ENCODE peak calls at places on chromosomes 2 and 18, in six cellular contexts. One of them, this sample, is unnamed.

GRCh38 chr2:217920879-217921603 is 81.8 kb downstream of the TNS1 start:
- DNase-seq in hippocampal formation: no peak
- DNase-seq in H7: peak; percentile 87
- DNase-seq in fibroblast of the aortic adventitia: peak; percentile 56
- DNase-seq in GM04504: no peak
- DNase-seq in cardiac fibroblast: peak; percentile 59
- DNase-seq in this sample: no peak

GRCh38 chr2:28956415-28956826 is 24.7 kb upstream of the TOGARAM2 start:
- DNase-seq in hippocampal formation: peak; percentile 7
- DNase-seq in H7: peak; percentile 67
- DNase-seq in fibroblast of the aortic adventitia: peak; percentile 44
- DNase-seq in GM04504: no peak
- DNase-seq in cardiac fibroblast: peak; percentile 34
- DNase-seq in this sample: no peak

GRCh38 chr2:20198001-20198400 is 26.9 kb downstream of the SDC1 start:
- DNase-seq in hippocampal formation: no peak
- DNase-seq in H7: no peak
- DNase-seq in fibroblast of the aortic adventitia: no peak
- DNase-seq in GM04504: no peak
- DNase-seq in cardiac fibroblast: no peak
- DNase-seq in this sample: no peak

GRCh38 chr2:143974262-143974661 is 545.7 kb downstream of the ZEB2 start:
- DNase-seq in hippocampal formation: no peak
- DNase-seq in H7: no peak
- DNase-seq in fibroblast of the aortic adventitia: peak; percentile 56
- DNase-seq in GM04504: no peak
- DNase-seq in cardiac fibroblast: peak; percentile 42
- DNase-seq in this sample: no peak

GRCh38 chr18:75183524-75183923 is 25.4 kb downstream of the PTGR3 start:
- DNase-seq in hippocampal formation: no peak
- DNase-seq in H7: no peak
- DNase-seq in fibroblast of the aortic adventitia: no peak
- DNase-seq in GM04504: no peak
- DNase-seq in cardiac fibroblast: no peak
- DNase-seq in this sample: no peak

GRCh38 chr2:217816396-217816869 is 186.4 kb downstream of the TNS1 start:
- DNase-seq in hippocampal formation: no peak
- DNase-seq in H7: no peak
- DNase-seq in fibroblast of the aortic adventitia: no peak
- DNase-seq in GM04504: peak; percentile 10
- DNase-seq in cardiac fibroblast: peak; percentile 68
- DNase-seq in this sample: no peak

GRCh38 chr2:215436705-215437570 is 1.1 kb upstream of the FN1 start:
- DNase-seq in hippocampal formation: no peak
- DNase-seq in H7: no peak
- DNase-seq in fibroblast of the aortic adventitia: peak; percentile 63
- DNase-seq in GM04504: no peak
- DNase-seq in cardiac fibroblast: peak; percentile 60
- DNase-seq in this sample: no peak

GRCh38 chr2:190216829-190217228 is 102.8 kb downstream of the HIBCH start:
- DNase-seq in hippocampal formation: no peak
- DNase-seq in H7: peak; percentile 25
- DNase-seq in fibroblast of the aortic adventitia: peak; percentile 17
- DNase-seq in GM04504: no peak
- DNase-seq in cardiac fibroblast: no peak
- DNase-seq in this sample: no peak

GRCh38 chr2:28835787-28836186 is 25.2 kb downstream of the SPDYA start:
- DNase-seq in hippocampal formation: no peak
- DNase-seq in H7: no peak
- DNase-seq in fibroblast of the aortic adventitia: peak; percentile 7
- DNase-seq in GM04504: no peak
- DNase-seq in cardiac fibroblast: peak; percentile 8
- DNase-seq in this sample: no peak

GRCh38 chr2:80363951-80364350 is 59.4 kb upstream of the LRRTM1 start:
- DNase-seq in hippocampal formation: no peak
- DNase-seq in H7: no peak
- DNase-seq in fibroblast of the aortic adventitia: no peak
- DNase-seq in GM04504: no peak
- DNase-seq in cardiac fibroblast: peak; percentile 5
- DNase-seq in this sample: no peak

GRCh38 chr2:174336403-174337336 is 1.9 kb downstream of the SP9 start:
- DNase-seq in hippocampal formation: no peak
- DNase-seq in H7: peak; percentile 91
- DNase-seq in fibroblast of the aortic adventitia: no peak
- DNase-seq in GM04504: peak; percentile 17
- DNase-seq in cardiac fibroblast: no peak
- DNase-seq in this sample: no peak

GRCh38 chr2:37617119-37617892 is 54.1 kb downstream of the CDC42EP3 start:
- DNase-seq in hippocampal formation: no peak
- DNase-seq in H7: no peak
- DNase-seq in fibroblast of the aortic adventitia: no peak
- DNase-seq in GM04504: no peak
- DNase-seq in cardiac fibroblast: no peak
- DNase-seq in this sample: no peak

GRCh38 chr18:8778386-8778785 is 73.0 kb downstream of the MTCL1 start:
- DNase-seq in hippocampal formation: no peak
- DNase-seq in H7: no peak
- DNase-seq in fibroblast of the aortic adventitia: no peak
- DNase-seq in GM04504: no peak
- DNase-seq in cardiac fibroblast: no peak
- DNase-seq in this sample: no peak

GRCh38 chr18:28003451-28003850 is 173.5 kb downstream of the CDH2 start:
- DNase-seq in hippocampal formation: no peak
- DNase-seq in H7: no peak
- DNase-seq in fibroblast of the aortic adventitia: peak; percentile 55
- DNase-seq in GM04504: peak; percentile 23
- DNase-seq in cardiac fibroblast: peak; percentile 47
- DNase-seq in this sample: no peak

GRCh38 chr2:156156580-156156979 is 175.9 kb downstream of the NR4A2 start:
- DNase-seq in hippocampal formation: no peak
- DNase-seq in H7: no peak
- DNase-seq in fibroblast of the aortic adventitia: no peak
- DNase-seq in GM04504: no peak
- DNase-seq in cardiac fibroblast: no peak
- DNase-seq in this sample: no peak

GRCh38 chr2:8538531-8538930 is 143.3 kb upstream of the ID2 start:
- DNase-seq in hippocampal formation: no peak
- DNase-seq in H7: no peak
- DNase-seq in fibroblast of the aortic adventitia: no peak
- DNase-seq in GM04504: no peak
- DNase-seq in cardiac fibroblast: no peak
- DNase-seq in this sample: no peak

GRCh38 chr18:9876867-9877654 is 8.7 kb upstream of the TXNDC2 start:
- DNase-seq in hippocampal formation: no peak
- DNase-seq in H7: no peak
- DNase-seq in fibroblast of the aortic adventitia: peak; percentile 100
- DNase-seq in GM04504: peak; percentile 63
- DNase-seq in cardiac fibroblast: peak; percentile 98
- DNase-seq in this sample: no peak

GRCh38 chr2:72989770-72990556 is 72.6 kb downstream of the EMX1 start:
- DNase-seq in hippocampal formation: no peak
- DNase-seq in H7: peak; percentile 43
- DNase-seq in fibroblast of the aortic adventitia: peak; percentile 16
- DNase-seq in GM04504: no peak
- DNase-seq in cardiac fibroblast: peak; percentile 42
- DNase-seq in this sample: no peak

GRCh38 chr18:74515620-74516231 is 18.6 kb upstream of the CNDP1 start:
- DNase-seq in hippocampal formation: no peak
- DNase-seq in H7: no peak
- DNase-seq in fibroblast of the aortic adventitia: no peak
- DNase-seq in GM04504: no peak
- DNase-seq in cardiac fibroblast: no peak
- DNase-seq in this sample: no peak

GRCh38 chr2:105544591-105545377 is 145.9 kb upstream of the FHL2 start:
- DNase-seq in hippocampal formation: no peak
- DNase-seq in H7: no peak
- DNase-seq in fibroblast of the aortic adventitia: no peak
- DNase-seq in GM04504: no peak
- DNase-seq in cardiac fibroblast: no peak
- DNase-seq in this sample: no peak

GRCh38 chr18:75261430-75262223 is 51.0 kb downstream of the TSHZ1 start:
- DNase-seq in hippocampal formation: no peak
- DNase-seq in H7: no peak
- DNase-seq in fibroblast of the aortic adventitia: no peak
- DNase-seq in GM04504: no peak
- DNase-seq in cardiac fibroblast: no peak
- DNase-seq in this sample: no peak

GRCh38 chr2:151359768-151360167 is 2.4 kb downstream of the TNFAIP6 start:
- DNase-seq in hippocampal formation: no peak
- DNase-seq in H7: no peak
- DNase-seq in fibroblast of the aortic adventitia: no peak
- DNase-seq in GM04504: no peak
- DNase-seq in cardiac fibroblast: no peak
- DNase-seq in this sample: no peak

GRCh38 chr2:226213717-226214116 is 585.9 kb downstream of the IRS1 start:
- DNase-seq in hippocampal formation: no peak
- DNase-seq in H7: no peak
- DNase-seq in fibroblast of the aortic adventitia: peak; percentile 90
- DNase-seq in GM04504: peak; percentile 68
- DNase-seq in cardiac fibroblast: peak; percentile 69
- DNase-seq in this sample: no peak

GRCh38 chr2:62505649-62506420 is at the start of gene TMEM17:
- DNase-seq in hippocampal formation: peak; percentile 94
- DNase-seq in H7: peak; percentile 93
- DNase-seq in fibroblast of the aortic adventitia: peak; percentile 92
- DNase-seq in GM04504: peak; percentile 87
- DNase-seq in cardiac fibroblast: peak; percentile 95
- DNase-seq in this sample: peak; percentile 63

This sample was measured in brain pericyte.